ENCODE peak calls at places on chromosomes 3 and 15, in ten cellular contexts. One of them, this sample, is unnamed.

GRCh38 chr3:59280113-59280512 is 230.3 kb upstream of the CFAP20DC start:
- DNase-seq in stimulated activated CD4-positive, alpha-beta T cell treated with anti-CD3 and anti-CD28 coated beads, Interleukin-12 subunit alpha, Interleukin-12 subunit beta, amount 100 ng/mL, for 4 hours: no peak
- DNase-seq in HuH-7.5: no peak
- DNase-seq in Ammon's horn: no peak
- DNase-seq in HEK293T: no peak
- DNase-seq in activated CD4-positive, CD25-positive, alpha-beta regulatory T cell: no peak
- DNase-seq in A172: no peak
- DNase-seq in left ventricle myocardium superior: no peak
- DNase-seq in COLO829: no peak
- DNase-seq in H7: no peak
- DNase-seq in this sample: no peak

GRCh38 chr15:47415539-47415971 is 301.8 kb upstream of the SEMA6D start:
- DNase-seq in stimulated activated CD4-positive, alpha-beta T cell treated with anti-CD3 and anti-CD28 coated beads, Interleukin-12 subunit alpha, Interleukin-12 subunit beta, amount 100 ng/mL, for 4 hours: no peak
- DNase-seq in HuH-7.5: peak
- DNase-seq in Ammon's horn: no peak
- DNase-seq in HEK293T: no peak
- DNase-seq in activated CD4-positive, CD25-positive, alpha-beta regulatory T cell: no peak
- DNase-seq in A172: no peak
- DNase-seq in left ventricle myocardium superior: no peak
- DNase-seq in COLO829: no peak
- DNase-seq in H7: no peak
- DNase-seq in this sample: peak

GRCh38 chr3:60053518-60054265 is 1003.9 kb upstream of the CFAP20DC start:
- DNase-seq in stimulated activated CD4-positive, alpha-beta T cell treated with anti-CD3 and anti-CD28 coated beads, Interleukin-12 subunit alpha, Interleukin-12 subunit beta, amount 100 ng/mL, for 4 hours: peak
- DNase-seq in HuH-7.5: no peak
- DNase-seq in Ammon's horn: no peak
- DNase-seq in HEK293T: no peak
- DNase-seq in activated CD4-positive, CD25-positive, alpha-beta regulatory T cell: peak
- DNase-seq in A172: peak
- DNase-seq in left ventricle myocardium superior: no peak
- DNase-seq in COLO829: no peak
- DNase-seq in H7: no peak
- DNase-seq in this sample: no peak

GRCh38 chr3:55923207-55923606 is 436.1 kb upstream of the WNT5A start:
- DNase-seq in stimulated activated CD4-positive, alpha-beta T cell treated with anti-CD3 and anti-CD28 coated beads, Interleukin-12 subunit alpha, Interleukin-12 subunit beta, amount 100 ng/mL, for 4 hours: no peak
- DNase-seq in HuH-7.5: no peak
- DNase-seq in Ammon's horn: no peak
- DNase-seq in HEK293T: no peak
- DNase-seq in activated CD4-positive, CD25-positive, alpha-beta regulatory T cell: no peak
- DNase-seq in A172: no peak
- DNase-seq in left ventricle myocardium superior: no peak
- DNase-seq in COLO829: no peak
- DNase-seq in H7: no peak
- DNase-seq in this sample: no peak

GRCh38 chr3:121667333-121667732 is 6.6 kb upstream of the HCLS1 start:
- DNase-seq in stimulated activated CD4-positive, alpha-beta T cell treated with anti-CD3 and anti-CD28 coated beads, Interleukin-12 subunit alpha, Interleukin-12 subunit beta, amount 100 ng/mL, for 4 hours: no peak
- DNase-seq in HuH-7.5: no peak
- DNase-seq in Ammon's horn: peak
- DNase-seq in HEK293T: no peak
- DNase-seq in activated CD4-positive, CD25-positive, alpha-beta regulatory T cell: no peak
- DNase-seq in A172: no peak
- DNase-seq in left ventricle myocardium superior: no peak
- DNase-seq in COLO829: no peak
- DNase-seq in H7: no peak
- DNase-seq in this sample: no peak

GRCh38 chr3:87318609-87319008 is 42.2 kb upstream of the POU1F1 start:
- DNase-seq in stimulated activated CD4-positive, alpha-beta T cell treated with anti-CD3 and anti-CD28 coated beads, Interleukin-12 subunit alpha, Interleukin-12 subunit beta, amount 100 ng/mL, for 4 hours: no peak
- DNase-seq in HuH-7.5: no peak
- DNase-seq in Ammon's horn: no peak
- DNase-seq in HEK293T: no peak
- DNase-seq in activated CD4-positive, CD25-positive, alpha-beta regulatory T cell: no peak
- DNase-seq in A172: peak
- DNase-seq in left ventricle myocardium superior: no peak
- DNase-seq in COLO829: peak
- DNase-seq in H7: no peak
- DNase-seq in this sample: no peak

GRCh38 chr3:184659797-184660301 is 52.0 kb downstream of the MAGEF1 start:
- DNase-seq in stimulated activated CD4-positive, alpha-beta T cell treated with anti-CD3 and anti-CD28 coated beads, Interleukin-12 subunit alpha, Interleukin-12 subunit beta, amount 100 ng/mL, for 4 hours: no peak
- DNase-seq in HuH-7.5: no peak
- DNase-seq in Ammon's horn: no peak
- DNase-seq in HEK293T: no peak
- DNase-seq in activated CD4-positive, CD25-positive, alpha-beta regulatory T cell: no peak
- DNase-seq in A172: peak
- DNase-seq in left ventricle myocardium superior: peak
- DNase-seq in COLO829: no peak
- DNase-seq in H7: peak
- DNase-seq in this sample: peak

GRCh38 chr3:23085256-23085655 is 117.9 kb upstream of the UBE2E2 start:
- DNase-seq in stimulated activated CD4-positive, alpha-beta T cell treated with anti-CD3 and anti-CD28 coated beads, Interleukin-12 subunit alpha, Interleukin-12 subunit beta, amount 100 ng/mL, for 4 hours: no peak
- DNase-seq in HuH-7.5: no peak
- DNase-seq in Ammon's horn: no peak
- DNase-seq in HEK293T: no peak
- DNase-seq in activated CD4-positive, CD25-positive, alpha-beta regulatory T cell: no peak
- DNase-seq in A172: no peak
- DNase-seq in left ventricle myocardium superior: no peak
- DNase-seq in COLO829: no peak
- DNase-seq in H7: no peak
- DNase-seq in this sample: no peak

GRCh38 chr15:100922192-100923040 is 3.3 kb downstream of the LRRK1 start:
- DNase-seq in stimulated activated CD4-positive, alpha-beta T cell treated with anti-CD3 and anti-CD28 coated beads, Interleukin-12 subunit alpha, Interleukin-12 subunit beta, amount 100 ng/mL, for 4 hours: no peak
- DNase-seq in HuH-7.5: no peak
- DNase-seq in Ammon's horn: peak
- DNase-seq in HEK293T: no peak
- DNase-seq in activated CD4-positive, CD25-positive, alpha-beta regulatory T cell: no peak
- DNase-seq in A172: no peak
- DNase-seq in left ventricle myocardium superior: no peak
- DNase-seq in COLO829: no peak
- DNase-seq in H7: no peak
- DNase-seq in this sample: no peak

GRCh38 chr3:108489776-108490175 is 20.6 kb downstream of the MYH15 start:
- DNase-seq in stimulated activated CD4-positive, alpha-beta T cell treated with anti-CD3 and anti-CD28 coated beads, Interleukin-12 subunit alpha, Interleukin-12 subunit beta, amount 100 ng/mL, for 4 hours: no peak
- DNase-seq in HuH-7.5: peak
- DNase-seq in Ammon's horn: peak
- DNase-seq in HEK293T: peak
- DNase-seq in activated CD4-positive, CD25-positive, alpha-beta regulatory T cell: peak
- DNase-seq in A172: peak
- DNase-seq in left ventricle myocardium superior: no peak
- DNase-seq in COLO829: peak
- DNase-seq in H7: peak
- DNase-seq in this sample: peak

GRCh38 chr3:149195221-149195620 is 26.4 kb downstream of the CP start:
- DNase-seq in stimulated activated CD4-positive, alpha-beta T cell treated with anti-CD3 and anti-CD28 coated beads, Interleukin-12 subunit alpha, Interleukin-12 subunit beta, amount 100 ng/mL, for 4 hours: no peak
- DNase-seq in HuH-7.5: no peak
- DNase-seq in Ammon's horn: no peak
- DNase-seq in HEK293T: no peak
- DNase-seq in activated CD4-positive, CD25-positive, alpha-beta regulatory T cell: no peak
- DNase-seq in A172: no peak
- DNase-seq in left ventricle myocardium superior: no peak
- DNase-seq in COLO829: no peak
- DNase-seq in H7: no peak
- DNase-seq in this sample: no peak

GRCh38 chr15:28942046-28942445 is 56.3 kb downstream of the APBA2 start:
- DNase-seq in stimulated activated CD4-positive, alpha-beta T cell treated with anti-CD3 and anti-CD28 coated beads, Interleukin-12 subunit alpha, Interleukin-12 subunit beta, amount 100 ng/mL, for 4 hours: peak
- DNase-seq in HuH-7.5: no peak
- DNase-seq in Ammon's horn: no peak
- DNase-seq in HEK293T: no peak
- DNase-seq in activated CD4-positive, CD25-positive, alpha-beta regulatory T cell: no peak
- DNase-seq in A172: no peak
- DNase-seq in left ventricle myocardium superior: no peak
- DNase-seq in COLO829: no peak
- DNase-seq in H7: peak
- DNase-seq in this sample: no peak

GRCh38 chr3:160355826-160356225 is 43.2 kb downstream of the IFT80 start:
- DNase-seq in stimulated activated CD4-positive, alpha-beta T cell treated with anti-CD3 and anti-CD28 coated beads, Interleukin-12 subunit alpha, Interleukin-12 subunit beta, amount 100 ng/mL, for 4 hours: no peak
- DNase-seq in HuH-7.5: no peak
- DNase-seq in Ammon's horn: peak
- DNase-seq in HEK293T: no peak
- DNase-seq in activated CD4-positive, CD25-positive, alpha-beta regulatory T cell: no peak
- DNase-seq in A172: no peak
- DNase-seq in left ventricle myocardium superior: no peak
- DNase-seq in COLO829: no peak
- DNase-seq in H7: no peak
- DNase-seq in this sample: no peak

GRCh38 chr3:30539214-30539613 is 67.2 kb upstream of the TGFBR2 start:
- DNase-seq in stimulated activated CD4-positive, alpha-beta T cell treated with anti-CD3 and anti-CD28 coated beads, Interleukin-12 subunit alpha, Interleukin-12 subunit beta, amount 100 ng/mL, for 4 hours: no peak
- DNase-seq in HuH-7.5: no peak
- DNase-seq in Ammon's horn: no peak
- DNase-seq in HEK293T: no peak
- DNase-seq in activated CD4-positive, CD25-positive, alpha-beta regulatory T cell: no peak
- DNase-seq in A172: peak
- DNase-seq in left ventricle myocardium superior: no peak
- DNase-seq in COLO829: no peak
- DNase-seq in H7: no peak
- DNase-seq in this sample: no peak

GRCh38 chr15:60945196-60945595 is 283.9 kb downstream of the RORA start:
- DNase-seq in stimulated activated CD4-positive, alpha-beta T cell treated with anti-CD3 and anti-CD28 coated beads, Interleukin-12 subunit alpha, Interleukin-12 subunit beta, amount 100 ng/mL, for 4 hours: no peak
- DNase-seq in HuH-7.5: no peak
- DNase-seq in Ammon's horn: peak
- DNase-seq in HEK293T: no peak
- DNase-seq in activated CD4-positive, CD25-positive, alpha-beta regulatory T cell: no peak
- DNase-seq in A172: no peak
- DNase-seq in left ventricle myocardium superior: peak
- DNase-seq in COLO829: no peak
- DNase-seq in H7: no peak
- DNase-seq in this sample: no peak

GRCh38 chr3:134326760-134327593 is 47.3 kb downstream of the AMOTL2 start:
- DNase-seq in stimulated activated CD4-positive, alpha-beta T cell treated with anti-CD3 and anti-CD28 coated beads, Interleukin-12 subunit alpha, Interleukin-12 subunit beta, amount 100 ng/mL, for 4 hours: no peak
- DNase-seq in HuH-7.5: peak
- DNase-seq in Ammon's horn: no peak
- DNase-seq in HEK293T: no peak
- DNase-seq in activated CD4-positive, CD25-positive, alpha-beta regulatory T cell: no peak
- DNase-seq in A172: peak
- DNase-seq in left ventricle myocardium superior: no peak
- DNase-seq in COLO829: peak
- DNase-seq in H7: peak
- DNase-seq in this sample: peak

GRCh38 chr3:101809178-101810022 is 30.4 kb downstream of the NXPE3 start:
- DNase-seq in stimulated activated CD4-positive, alpha-beta T cell treated with anti-CD3 and anti-CD28 coated beads, Interleukin-12 subunit alpha, Interleukin-12 subunit beta, amount 100 ng/mL, for 4 hours: no peak
- DNase-seq in HuH-7.5: no peak
- DNase-seq in Ammon's horn: peak
- DNase-seq in HEK293T: peak
- DNase-seq in activated CD4-positive, CD25-positive, alpha-beta regulatory T cell: no peak
- DNase-seq in A172: peak
- DNase-seq in left ventricle myocardium superior: no peak
- DNase-seq in COLO829: peak
- DNase-seq in H7: peak
- DNase-seq in this sample: peak

GRCh38 chr15:58552505-58553364 is 120.9 kb downstream of the LIPC start:
- DNase-seq in stimulated activated CD4-positive, alpha-beta T cell treated with anti-CD3 and anti-CD28 coated beads, Interleukin-12 subunit alpha, Interleukin-12 subunit beta, amount 100 ng/mL, for 4 hours: no peak
- DNase-seq in HuH-7.5: no peak
- DNase-seq in Ammon's horn: no peak
- DNase-seq in HEK293T: no peak
- DNase-seq in activated CD4-positive, CD25-positive, alpha-beta regulatory T cell: no peak
- DNase-seq in A172: no peak
- DNase-seq in left ventricle myocardium superior: no peak
- DNase-seq in COLO829: no peak
- DNase-seq in H7: no peak
- DNase-seq in this sample: no peak

GRCh38 chr3:35487396-35487795 is 151.9 kb upstream of the ARPP21 start:
- DNase-seq in stimulated activated CD4-positive, alpha-beta T cell treated with anti-CD3 and anti-CD28 coated beads, Interleukin-12 subunit alpha, Interleukin-12 subunit beta, amount 100 ng/mL, for 4 hours: no peak
- DNase-seq in HuH-7.5: no peak
- DNase-seq in Ammon's horn: no peak
- DNase-seq in HEK293T: no peak
- DNase-seq in activated CD4-positive, CD25-positive, alpha-beta regulatory T cell: no peak
- DNase-seq in A172: no peak
- DNase-seq in left ventricle myocardium superior: no peak
- DNase-seq in COLO829: no peak
- DNase-seq in H7: no peak
- DNase-seq in this sample: no peak